ENCODE peak calls at places on chromosomes 12 and 14, in eight cellular contexts. One of them, this sample, is unnamed.

GRCh38 chr12:62581288-62582064 is 114.8 kb downstream of the MON2 start:
- DNase-seq in A549: peak
- DNase-seq in GM12878: no peak
- DNase-seq in H1: no peak
- DNase-seq in HepG2: peak
- DNase-seq in WTC11: no peak
- DNase-seq in K562: peak
- DNase-seq in IMR-90: peak
- DNase-seq in this sample: peak

GRCh38 chr12:19155981-19156734 is 26.6 kb downstream of the PLEKHA5 start:
- DNase-seq in A549: no peak
- DNase-seq in IMR-90: no peak
- DNase-seq in H1: no peak
- DNase-seq in K562: no peak
- DNase-seq in GM12878: no peak
- DNase-seq in WTC11: no peak
- DNase-seq in HepG2: no peak
- DNase-seq in this sample: no peak

GRCh38 chr12:98594050-98594853 is 766 bp downstream of the SLC25A3 start:
- DNase-seq in A549: no peak
- DNase-seq in WTC11: no peak
- DNase-seq in K562: no peak
- DNase-seq in H1: no peak
- DNase-seq in IMR-90: no peak
- DNase-seq in GM12878: no peak
- DNase-seq in HepG2: no peak
- DNase-seq in this sample: peak

GRCh38 chr12:114926341-114926740 is 242.4 kb upstream of the TBX3 start:
- DNase-seq in WTC11: no peak
- DNase-seq in GM12878: no peak
- DNase-seq in A549: no peak
- DNase-seq in IMR-90: no peak
- DNase-seq in H1: no peak
- DNase-seq in HepG2: no peak
- DNase-seq in K562: no peak
- DNase-seq in this sample: no peak

GRCh38 chr12:44504799-44505198 is 371.3 kb downstream of the NELL2 start:
- DNase-seq in WTC11: no peak
- DNase-seq in HepG2: no peak
- DNase-seq in IMR-90: no peak
- DNase-seq in GM12878: no peak
- DNase-seq in H1: no peak
- DNase-seq in K562: no peak
- DNase-seq in A549: no peak
- DNase-seq in this sample: no peak

GRCh38 chr14:48454887-48455286 is 779.5 kb upstream of the MDGA2 start:
- DNase-seq in WTC11: no peak
- DNase-seq in GM12878: no peak
- DNase-seq in H1: no peak
- DNase-seq in K562: no peak
- DNase-seq in IMR-90: no peak
- DNase-seq in A549: no peak
- DNase-seq in HepG2: no peak
- DNase-seq in this sample: no peak

GRCh38 chr12:95390192-95390591 is 83.8 kb upstream of the METAP2 start:
- DNase-seq in HepG2: no peak
- DNase-seq in WTC11: no peak
- DNase-seq in H1: no peak
- DNase-seq in A549: no peak
- DNase-seq in IMR-90: no peak
- DNase-seq in GM12878: peak
- DNase-seq in K562: no peak
- DNase-seq in this sample: no peak

GRCh38 chr14:61644834-61645233 is 50.5 kb upstream of the HIF1A start:
- DNase-seq in HepG2: no peak
- DNase-seq in GM12878: no peak
- DNase-seq in H1: no peak
- DNase-seq in IMR-90: peak
- DNase-seq in A549: no peak
- DNase-seq in K562: no peak
- DNase-seq in WTC11: no peak
- DNase-seq in this sample: peak

GRCh38 chr14:32657081-32657480 is 281.6 kb upstream of the NPAS3 start:
- DNase-seq in GM12878: peak
- DNase-seq in A549: peak
- DNase-seq in K562: peak
- DNase-seq in HepG2: peak
- DNase-seq in H1: no peak
- DNase-seq in WTC11: no peak
- DNase-seq in IMR-90: peak
- DNase-seq in this sample: no peak

GRCh38 chr14:76848879-76849278 is 22.7 kb downstream of the LRRC74A start:
- DNase-seq in HepG2: no peak
- DNase-seq in IMR-90: no peak
- DNase-seq in K562: peak
- DNase-seq in A549: peak
- DNase-seq in H1: no peak
- DNase-seq in GM12878: no peak
- DNase-seq in WTC11: no peak
- DNase-seq in this sample: no peak

GRCh38 chr14:76842414-76842813 is 16.2 kb downstream of the LRRC74A start:
- DNase-seq in A549: no peak
- DNase-seq in K562: no peak
- DNase-seq in HepG2: no peak
- DNase-seq in GM12878: no peak
- DNase-seq in H1: no peak
- DNase-seq in IMR-90: no peak
- DNase-seq in WTC11: no peak
- DNase-seq in this sample: no peak

GRCh38 chr14:76846331-76847047 is 20.3 kb downstream of the LRRC74A start:
- DNase-seq in H1: no peak
- DNase-seq in WTC11: no peak
- DNase-seq in IMR-90: no peak
- DNase-seq in HepG2: no peak
- DNase-seq in K562: no peak
- DNase-seq in A549: no peak
- DNase-seq in GM12878: no peak
- DNase-seq in this sample: no peak

DNA sequence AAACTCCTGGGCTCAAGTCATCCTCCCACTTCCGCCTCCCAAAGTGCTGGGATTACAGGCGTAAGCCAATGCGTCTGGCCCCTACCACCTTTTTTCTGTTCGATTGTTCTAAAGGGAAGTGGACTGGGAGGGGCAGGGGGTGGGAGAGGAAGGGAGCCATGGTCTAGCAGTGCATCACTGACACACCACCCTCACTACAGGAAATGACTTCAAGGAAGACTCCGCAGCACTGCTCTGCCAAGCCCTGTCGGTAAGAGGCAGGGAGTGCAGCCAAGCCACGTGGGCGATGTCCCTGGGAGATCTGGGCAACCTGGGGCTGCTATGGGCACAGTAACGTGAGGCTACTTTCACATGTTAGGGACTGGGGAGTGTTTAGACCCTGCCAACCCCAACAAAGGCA is 18.0 kb downstream of the LRRC74A start:
- DNase-seq in HepG2: no peak
- DNase-seq in WTC11: no peak
- DNase-seq in GM12878: no peak
- DNase-seq in K562: peak
- DNase-seq in H1: no peak
- DNase-seq in IMR-90: peak
- DNase-seq in A549: peak
- DNase-seq in this sample: no peak
- TF ChIP-seq USF2 in HepG2: no peak
- TF ChIP-seq USF2 in WTC11: peak
- TF ChIP-seq USF2 in GM12878: no peak
- TF ChIP-seq USF2 in K562: no peak
- TF ChIP-seq USF2 in H1: no peak
- TF ChIP-seq USF2 in IMR-90: no peak
- TF ChIP-seq USF2 in A549: no peak
- TF ChIP-seq USF2 in this sample: no peak

DNA sequence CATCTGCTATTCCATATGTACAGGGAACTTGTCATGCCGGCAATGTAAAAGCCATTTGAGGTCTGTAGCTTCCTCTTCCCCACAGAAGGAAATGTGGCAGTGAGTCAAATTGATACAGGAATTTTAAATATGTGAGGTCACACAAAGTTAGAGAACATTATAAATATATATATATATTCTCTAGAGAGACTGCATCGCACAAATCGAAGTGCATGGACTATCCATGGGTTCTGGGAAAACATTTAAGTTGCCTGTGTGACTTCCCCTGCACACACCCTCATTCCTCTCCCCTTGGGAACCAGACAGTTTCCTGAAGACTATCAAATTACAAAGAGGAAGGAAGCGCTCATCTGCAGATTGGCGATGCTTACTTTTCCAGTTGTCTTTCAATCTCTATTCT is 100.9 kb upstream of the CCDC91 start:
- DNase-seq in HepG2: no peak
- DNase-seq in WTC11: no peak
- DNase-seq in IMR-90: peak
- DNase-seq in K562: peak
- DNase-seq in GM12878: no peak
- DNase-seq in H1: no peak
- DNase-seq in A549: peak
- DNase-seq in this sample: no peak
- TF ChIP-seq USF2 in HepG2: no peak
- TF ChIP-seq USF2 in WTC11: no peak
- TF ChIP-seq USF2 in IMR-90: no peak
- TF ChIP-seq USF2 in K562: no peak
- TF ChIP-seq USF2 in GM12878: no peak
- TF ChIP-seq USF2 in H1: no peak
- TF ChIP-seq USF2 in A549: no peak
- TF ChIP-seq USF2 in this sample: no peak

GRCh38 chr12:121130866-121131373 is 1.8 kb upstream of the P2RX7 start:
- DNase-seq in WTC11: no peak
- DNase-seq in GM12878: no peak
- DNase-seq in IMR-90: no peak
- DNase-seq in HepG2: no peak
- DNase-seq in H1: no peak
- DNase-seq in K562: no peak
- DNase-seq in A549: no peak
- DNase-seq in this sample: no peak

GRCh38 chr12:121131941-121132341 is 735 bp upstream of the P2RX7 start:
- DNase-seq in HepG2: no peak
- DNase-seq in A549: no peak
- DNase-seq in GM12878: no peak
- DNase-seq in K562: no peak
- DNase-seq in WTC11: no peak
- DNase-seq in IMR-90: no peak
- DNase-seq in H1: no peak
- DNase-seq in this sample: no peak

GRCh38 chr12:121135320-121135719 is 2.6 kb downstream of the P2RX7 start:
- DNase-seq in K562: no peak
- DNase-seq in WTC11: no peak
- DNase-seq in GM12878: no peak
- DNase-seq in H1: no peak
- DNase-seq in A549: no peak
- DNase-seq in IMR-90: no peak
- DNase-seq in HepG2: no peak
- DNase-seq in this sample: no peak

GRCh38 chr12:121132601-121133481 is at the start of gene P2RX7:
- DNase-seq in WTC11: peak
- DNase-seq in K562: peak
- DNase-seq in HepG2: no peak
- DNase-seq in IMR-90: peak
- DNase-seq in A549: peak
- DNase-seq in GM12878: peak
- DNase-seq in H1: peak
- DNase-seq in this sample: peak

GRCh38 chr12:121133838-121134237 is 1.2 kb downstream of the P2RX7 start:
- DNase-seq in A549: no peak
- DNase-seq in IMR-90: no peak
- DNase-seq in GM12878: no peak
- DNase-seq in HepG2: no peak
- DNase-seq in H1: no peak
- DNase-seq in K562: no peak
- DNase-seq in WTC11: no peak
- DNase-seq in this sample: no peak
- TF ChIP-seq USF2 in A549: no peak
- TF ChIP-seq USF2 in IMR-90: no peak
- TF ChIP-seq USF2 in GM12878: no peak
- TF ChIP-seq USF2 in HepG2: no peak
- TF ChIP-seq USF2 in H1: no peak
- TF ChIP-seq USF2 in K562: no peak
- TF ChIP-seq USF2 in WTC11: no peak
- TF ChIP-seq USF2 in this sample: no peak

GRCh38 chr12:108730337-108731104 is 797 bp downstream of the CORO1C start:
- DNase-seq in IMR-90: peak
- DNase-seq in A549: peak
- DNase-seq in K562: peak
- DNase-seq in GM12878: no peak
- DNase-seq in WTC11: peak
- DNase-seq in HepG2: peak
- DNase-seq in H1: peak
- DNase-seq in this sample: peak

GRCh38 chr12:108728820-108729611 is 2.3 kb downstream of the CORO1C start:
- DNase-seq in K562: no peak
- DNase-seq in GM12878: no peak
- DNase-seq in IMR-90: peak
- DNase-seq in A549: no peak
- DNase-seq in WTC11: no peak
- DNase-seq in HepG2: no peak
- DNase-seq in H1: no peak
- DNase-seq in this sample: no peak

GRCh38 chr12:108727868-108728735 is 3.2 kb downstream of the CORO1C start:
- DNase-seq in WTC11: no peak
- DNase-seq in GM12878: no peak
- DNase-seq in K562: no peak
- DNase-seq in IMR-90: no peak
- DNase-seq in H1: no peak
- DNase-seq in A549: no peak
- DNase-seq in HepG2: no peak
- DNase-seq in this sample: no peak

GRCh38 chr12:108731105-108731865 is at the start of gene CORO1C:
- DNase-seq in IMR-90: peak
- DNase-seq in HepG2: peak
- DNase-seq in GM12878: peak
- DNase-seq in WTC11: peak
- DNase-seq in H1: peak
- DNase-seq in A549: peak
- DNase-seq in K562: peak
- DNase-seq in this sample: peak

DNA sequence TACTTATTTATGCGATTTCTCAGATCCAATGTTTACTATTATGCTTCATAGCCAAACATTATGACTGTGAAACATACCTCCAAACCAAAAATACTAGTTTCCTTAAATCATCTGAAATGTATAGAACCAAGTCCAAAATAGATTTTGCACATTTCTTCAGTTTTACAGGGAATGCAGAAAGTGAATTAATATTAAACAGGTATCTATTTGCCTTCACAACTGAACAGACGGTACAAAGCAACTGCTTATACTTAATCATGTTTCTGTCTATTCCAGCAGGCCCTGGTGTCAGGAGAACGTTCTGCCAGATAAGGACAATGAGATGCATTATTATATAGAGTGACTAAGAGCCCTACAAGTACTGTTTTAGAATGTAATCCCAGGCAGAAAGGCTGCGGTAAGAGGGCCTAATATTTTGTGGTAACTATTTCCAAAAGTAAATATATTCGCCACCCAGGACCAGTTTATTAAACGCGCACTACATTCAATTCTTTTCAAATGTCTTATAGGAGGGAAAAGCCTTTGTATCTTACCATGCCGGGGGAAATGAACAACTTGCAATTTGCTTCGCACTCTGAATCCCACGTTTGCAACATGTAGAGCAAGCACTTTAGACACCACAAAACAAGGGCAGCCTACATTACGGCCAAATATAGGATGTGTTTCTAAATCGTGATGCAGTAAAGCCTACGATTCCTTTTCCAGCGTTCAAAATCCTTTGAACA is 1.5 kb downstream of the CORO1C start:
- DNase-seq in K562: peak
- DNase-seq in HepG2: peak
- DNase-seq in A549: no peak
- DNase-seq in GM12878: no peak
- DNase-seq in H1: no peak
- DNase-seq in WTC11: no peak
- DNase-seq in IMR-90: no peak
- DNase-seq in this sample: peak
- TF ChIP-seq USF2 in K562: no peak
- TF ChIP-seq USF2 in HepG2: no peak
- TF ChIP-seq USF2 in A549: no peak
- TF ChIP-seq USF2 in GM12878: no peak
- TF ChIP-seq USF2 in H1: no peak
- TF ChIP-seq USF2 in WTC11: no peak
- TF ChIP-seq USF2 in IMR-90: no peak
- TF ChIP-seq USF2 in this sample: no peak

This sample was measured in SK-N-SH.